ENCODE peak calls at places on chromosomes 11 and 22, in eight cellular contexts. A, I, F, P, H, S, K and U are unnamed samples.

GRCh38 chr11:109040303-109040702 is 375.4 kb downstream of the DDX10 start:
- DNase-seq in A (no peak), I (no peak), F (no peak), P (no peak), H (peak; percentile 41), S (no peak), K (no peak), U (no peak)

GRCh38 chr11:36149538-36150242 is 139.5 kb downstream of the COMMD9 start:
- DNase-seq in A (peak; percentile 99), I (peak; percentile 100), F (peak; percentile 17), P (no peak), H (peak; percentile 34), S (no peak), K (peak; percentile 18), U (no peak)

GRCh38 chr11:69320756-69321741 is 27.1 kb downstream of the MYEOV start:
- DNase-seq in A (peak; percentile 79), I (peak; percentile 65), F (no peak), P (no peak), H (no peak), S (no peak), K (no peak), U (no peak)

GRCh38 chr11:128367573-128367972 is 219.8 kb downstream of the ETS1 start:
- DNase-seq in A (no peak), I (no peak), F (no peak), P (no peak), H (no peak), S (no peak), K (no peak), U (no peak)

GRCh38 chr11:62370743-62371440 is 33.6 kb downstream of the ASRGL1 start:
- DNase-seq in A (peak; percentile 27), I (peak; percentile 12), F (peak; percentile 78), P (peak; percentile 47), H (peak; percentile 40), S (no peak), K (peak; percentile 28), U (no peak)

GRCh38 chr22:33832558-33833151 is 87.6 kb downstream of the LARGE1 start:
- DNase-seq in A (no peak), I (no peak), F (no peak), P (no peak), H (no peak), S (no peak), K (no peak), U (peak; percentile 14)

GRCh38 chr11:859394-860131 is 16.9 kb downstream of the TSPAN4 start:
- DNase-seq in A (peak; percentile 85), I (peak; percentile 58), F (peak; percentile 89), P (no peak), H (no peak), S (no peak), K (no peak), U (peak; percentile 31)

GRCh38 chr11:11464555-11464954 is 111.5 kb upstream of the CSNK2A3 start:
- DNase-seq in A (peak; percentile 31), I (peak; percentile 22), F (no peak), P (no peak), H (no peak), S (no peak), K (no peak), U (no peak)

GRCh38 chr11:19519912-19520641 is 192.6 kb upstream of the NAV2 start:
- DNase-seq in A (peak; percentile 31), I (peak; percentile 22), F (no peak), P (no peak), H (no peak), S (no peak), K (no peak), U (no peak)

GRCh38 chr11:27455667-27456066 is 16.9 kb downstream of the LGR4 start:
- DNase-seq in A (no peak), I (no peak), F (no peak), P (no peak), H (no peak), S (no peak), K (no peak), U (no peak)

GRCh38 chr11:71452354-71453020 is 516 bp upstream of the NADSYN1 start:
- DNase-seq in A (peak; percentile 11), I (no peak), F (peak; percentile 65), P (peak; percentile 83), H (peak; percentile 48), S (no peak), K (peak; percentile 35), U (peak; percentile 67)

GRCh38 chr22:30208631-30209603 is 37.6 kb downstream of the LIF start:
- DNase-seq in A (peak; percentile 91), I (peak; percentile 86), F (no peak), P (no peak), H (no peak), S (no peak), K (no peak), U (no peak)

GRCh38 chr11:46363031-46363407 is 15.8 kb downstream of the DGKZ start:
- DNase-seq in A (peak; percentile 86), I (peak; percentile 67), F (peak; percentile 32), P (no peak), H (no peak), S (no peak), K (no peak), U (peak; percentile 76)

GRCh38 chr11:68122936-68123539 is 1.9 kb upstream of the CHKA start:
- DNase-seq in A (peak; percentile 36), I (no peak), F (peak; percentile 67), P (no peak), H (no peak), S (no peak), K (no peak), U (no peak)

GRCh38 chr22:24455039-24455438 is 27.6 kb downstream of the ADORA2A start:
- DNase-seq in A (no peak), I (no peak), F (no peak), P (no peak), H (no peak), S (no peak), K (no peak), U (no peak)

GRCh38 chr22:35477911-35478582 is 62.6 kb upstream of the RASD2 start:
- DNase-seq in A (peak; percentile 95), I (peak; percentile 93), F (peak; percentile 80), P (no peak), H (no peak), S (no peak), K (no peak), U (no peak)

GRCh38 chr11:8271106-8271886 is 7.6 kb upstream of the LMO1 start:
- DNase-seq in A (no peak), I (no peak), F (no peak), P (no peak), H (no peak), S (no peak), K (no peak), U (no peak)

GRCh38 chr11:76566811-76567210 is 103.7 kb downstream of the LRRC32 start:
- DNase-seq in A (no peak), I (no peak), F (no peak), P (no peak), H (no peak), S (no peak), K (no peak), U (no peak)

GRCh38 chr11:83223457-83223856 is 29.9 kb downstream of the ANKRD42 start:
- DNase-seq in A (no peak), I (no peak), F (no peak), P (no peak), H (no peak), S (no peak), K (no peak), U (no peak)

GRCh38 chr22:39216143-39216490 is 28.7 kb downstream of the PDGFB start:
- DNase-seq in A (no peak), I (no peak), F (no peak), P (no peak), H (no peak), S (no peak), K (no peak), U (no peak)

GRCh38 chr22:22346401-22347107 is 102.0 kb downstream of the VPREB1 start:
- DNase-seq in A (no peak), I (no peak), F (no peak), P (no peak), H (no peak), S (no peak), K (no peak), U (no peak)

GRCh38 chr11:94315664-94316063 is 11.3 kb downstream of the IZUMO1R start:
- DNase-seq in A (peak; percentile 31), I (peak; percentile 13), F (no peak), P (no peak), H (no peak), S (no peak), K (no peak), U (no peak)

GRCh38 chr22:24068717-24069116 is 57.6 kb downstream of the CABIN1 start:
- DNase-seq in A (no peak), I (no peak), F (no peak), P (no peak), H (no peak), S (no peak), K (no peak), U (peak; percentile 7)

GRCh38 chr11:67617243-67617953 is 10.7 kb downstream of the NDUFV1 start:
- DNase-seq in A (no peak), I (no peak), F (no peak), P (no peak), H (no peak), S (no peak), K (no peak), U (no peak)

GRCh38 chr11:131811380-131811779 is 441.0 kb downstream of the NTM start:
- DNase-seq in A (no peak), I (no peak), F (no peak), P (no peak), H (no peak), S (no peak), K (no peak), U (no peak)

GRCh38 chr11:25159341-25159740 is 662.5 kb downstream of the LUZP2 start:
- DNase-seq in A (no peak), I (no peak), F (no peak), P (no peak), H (no peak), S (no peak), K (no peak), U (no peak)

GRCh38 chr22:39526736-39527171 is 5.8 kb downstream of the RPS19BP1 start:
- DNase-seq in A (peak; percentile 11), I (no peak), F (peak; percentile 28), P (peak; percentile 28), H (no peak), S (no peak), K (no peak), U (no peak)

GRCh38 chr11:76990628-76991027 is 43.6 kb upstream of the B3GNT6 start:
- DNase-seq in A (no peak), I (no peak), F (no peak), P (no peak), H (no peak), S (no peak), K (no peak), U (no peak)

GRCh38 chr11:1129666-1130160 is 28.0 kb upstream of the MUC5AC start:
- DNase-seq in A (no peak), I (no peak), F (no peak), P (no peak), H (peak; percentile 10), S (no peak), K (no peak), U (no peak)

GRCh38 chr11:109677240-109677639 is 255.2 kb downstream of the C11orf87 start:
- DNase-seq in A (no peak), I (no peak), F (no peak), P (no peak), H (no peak), S (no peak), K (no peak), U (no peak)

GRCh38 chr11:69211540-69212120 is 55.9 kb downstream of the SMIM38 start:
- DNase-seq in A (no peak), I (no peak), F (no peak), P (no peak), H (peak; percentile 5), S (no peak), K (no peak), U (no peak)

GRCh38 chr11:7534030-7534378 is 20.2 kb downstream of the PPFIBP2 start:
- DNase-seq in A (no peak), I (no peak), F (no peak), P (no peak), H (no peak), S (no peak), K (no peak), U (no peak)

GRCh38 chr22:39169797-39170466 is 17.5 kb upstream of the CBX7 start:
- DNase-seq in A (no peak), I (no peak), F (no peak), P (no peak), H (no peak), S (no peak), K (no peak), U (no peak)

GRCh38 chr22:25392584-25392983 is 171.9 kb upstream of the GRK3 start:
- DNase-seq in A (no peak), I (no peak), F (no peak), P (no peak), H (no peak), S (no peak), K (no peak), U (no peak)